ENCODE peak calls at places on chromosomes 7 and 10, in six cellular contexts. One of them, this sample, is unnamed.
A peak's percentile ranks its signal among the peaks of the same experiment; 100 is the strongest.

GRCh38 chr7:7504910-7505704 is 30.6 kb downstream of the COL28A1 start:
- DNase-seq in H1: no peak
- DNase-seq in HepG2: no peak
- DNase-seq in GM12878: no peak
- DNase-seq in K562: no peak
- DNase-seq in GM12891: no peak
- DNase-seq in this sample: no peak

GRCh38 chr10:126223512-126224067 is 164.7 kb downstream of the ADAM12 start:
- DNase-seq in GM12878: no peak
- DNase-seq in HepG2: no peak
- DNase-seq in K562: no peak
- DNase-seq in GM12891: no peak
- DNase-seq in H1: no peak
- DNase-seq in this sample: no peak

GRCh38 chr10:30215631-30216030 is 133.4 kb downstream of the MTPAP start:
- DNase-seq in H1: no peak
- DNase-seq in GM12878: no peak
- DNase-seq in K562: no peak
- DNase-seq in HepG2: no peak
- DNase-seq in GM12891: no peak
- DNase-seq in this sample: no peak

GRCh38 chr10:70634011-70634410 is 31.5 kb upstream of the PRF1 start:
- DNase-seq in HepG2: no peak
- DNase-seq in GM12891: no peak
- DNase-seq in K562: no peak
- DNase-seq in H1: peak; percentile 51
- DNase-seq in GM12878: no peak
- DNase-seq in this sample: no peak

GRCh38 chr10:130790339-130790738 is 521.2 kb downstream of the TCERG1L start:
- DNase-seq in H1: no peak
- DNase-seq in GM12891: no peak
- DNase-seq in K562: no peak
- DNase-seq in GM12878: no peak
- DNase-seq in HepG2: no peak
- DNase-seq in this sample: no peak

GRCh38 chr7:85806321-85806720 is 619.5 kb upstream of the SEMA3D start:
- DNase-seq in HepG2: peak; percentile 2
- DNase-seq in GM12891: no peak
- DNase-seq in GM12878: no peak
- DNase-seq in H1: no peak
- DNase-seq in K562: no peak
- DNase-seq in this sample: no peak

GRCh38 chr7:88095-88926 is 104.1 kb upstream of the FAM20C start:
- DNase-seq in H1: no peak
- DNase-seq in K562: no peak
- DNase-seq in HepG2: no peak
- DNase-seq in GM12878: no peak
- DNase-seq in GM12891: no peak
- DNase-seq in this sample: no peak

GRCh38 chr10:118970770-118971169 is 58.7 kb upstream of the NANOS1 start:
- DNase-seq in GM12891: no peak
- DNase-seq in K562: no peak
- DNase-seq in H1: no peak
- DNase-seq in GM12878: no peak
- DNase-seq in HepG2: no peak
- DNase-seq in this sample: no peak

GRCh38 chr7:155980841-155981240 is 168.6 kb upstream of the SHH start:
- DNase-seq in HepG2: no peak
- DNase-seq in GM12878: no peak
- DNase-seq in K562: no peak
- DNase-seq in GM12891: no peak
- DNase-seq in H1: no peak
- DNase-seq in this sample: no peak

GRCh38 chr7:149683898-149684297 is 89.5 kb downstream of the ZNF467 start:
- DNase-seq in GM12891: no peak
- DNase-seq in GM12878: no peak
- DNase-seq in H1: no peak
- DNase-seq in K562: no peak
- DNase-seq in HepG2: no peak
- DNase-seq in this sample: no peak

DNA sequence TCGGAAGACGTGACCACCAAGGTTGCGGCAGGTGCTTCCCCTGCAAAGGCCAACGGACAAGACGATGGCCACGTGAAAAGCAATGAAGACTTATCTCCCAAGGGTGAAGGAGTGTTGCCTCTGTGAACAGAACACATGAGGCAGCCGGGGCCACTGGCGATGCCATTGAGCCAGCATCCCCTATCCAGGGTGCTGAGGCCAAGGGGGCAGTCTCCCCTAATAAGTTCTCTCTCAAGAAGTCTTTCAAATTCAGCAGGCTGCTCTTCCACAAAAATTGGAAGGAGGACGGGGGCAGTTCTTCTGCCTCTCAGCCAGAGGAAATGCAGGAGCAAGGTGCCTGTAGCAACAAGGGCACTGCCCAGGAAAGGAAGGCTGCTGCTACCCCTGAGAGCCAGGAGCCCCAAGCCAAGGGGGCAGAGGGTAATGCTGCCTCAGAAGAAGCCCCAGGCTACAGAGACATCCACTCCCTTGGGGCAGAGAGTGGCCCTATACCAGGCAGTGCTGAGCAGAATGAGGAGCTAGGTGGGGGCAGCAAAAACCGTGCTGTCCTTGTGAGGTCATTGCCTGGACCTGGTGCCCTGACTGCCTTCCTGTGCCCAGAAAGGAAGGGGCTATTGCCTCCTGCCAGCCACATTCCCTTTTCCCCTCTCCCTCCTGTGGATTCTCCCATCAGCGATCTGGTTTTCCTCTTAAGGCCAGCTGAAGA is 17.3 kb downstream of the NT5C2 start:
- DNase-seq in GM12891: no peak
- DNase-seq in K562: no peak
- DNase-seq in H1: no peak
- DNase-seq in HepG2: no peak
- DNase-seq in GM12878: no peak
- DNase-seq in this sample: no peak
- TF ChIP-seq POLR2AphosphoS5 in GM12891: no peak
- TF ChIP-seq POLR2AphosphoS5 in K562: no peak
- TF ChIP-seq POLR2AphosphoS5 in H1: no peak
- TF ChIP-seq POLR2AphosphoS5 in HepG2: no peak
- TF ChIP-seq POLR2AphosphoS5 in GM12878: no peak
- TF ChIP-seq POLR2AphosphoS5 in this sample: peak; percentile 43

GRCh38 chr7:108002726-108003590 is at the start of gene LAMB1:
- DNase-seq in HepG2: peak; percentile 73
- DNase-seq in K562: peak; percentile 90
- DNase-seq in GM12878: no peak
- DNase-seq in H1: no peak
- DNase-seq in GM12891: peak; percentile 37
- DNase-seq in this sample: no peak
- TF ChIP-seq POLR2A in HepG2: peak; percentile 62
- TF ChIP-seq POLR2A in K562: peak; percentile 71
- TF ChIP-seq POLR2A in GM12878: no peak
- TF ChIP-seq POLR2A in H1: no peak
- TF ChIP-seq POLR2A in GM12891: no peak
- TF ChIP-seq POLR2A in this sample: no peak

GRCh38 chr10:85642421-85643170 is 724.0 kb downstream of the GRID1 start:
- DNase-seq in HepG2: peak; percentile 65
- DNase-seq in GM12878: no peak
- DNase-seq in K562: no peak
- DNase-seq in H1: no peak
- DNase-seq in GM12891: no peak
- DNase-seq in this sample: no peak

GRCh38 chr10:85642082-85642420 is 724.5 kb downstream of the GRID1 start:
- DNase-seq in H1: no peak
- DNase-seq in HepG2: no peak
- DNase-seq in GM12891: no peak
- DNase-seq in K562: no peak
- DNase-seq in GM12878: no peak
- DNase-seq in this sample: no peak

GRCh38 chr10:85643839-85644525 is 722.6 kb downstream of the GRID1 start:
- DNase-seq in GM12891: no peak
- DNase-seq in GM12878: no peak
- DNase-seq in K562: no peak
- DNase-seq in H1: no peak
- DNase-seq in HepG2: peak; percentile 29
- DNase-seq in this sample: no peak

GRCh38 chr10:85643171-85643838 is 723.3 kb downstream of the GRID1 start:
- DNase-seq in GM12878: no peak
- DNase-seq in GM12891: no peak
- DNase-seq in HepG2: no peak
- DNase-seq in K562: no peak
- DNase-seq in H1: no peak
- DNase-seq in this sample: no peak

DNA sequence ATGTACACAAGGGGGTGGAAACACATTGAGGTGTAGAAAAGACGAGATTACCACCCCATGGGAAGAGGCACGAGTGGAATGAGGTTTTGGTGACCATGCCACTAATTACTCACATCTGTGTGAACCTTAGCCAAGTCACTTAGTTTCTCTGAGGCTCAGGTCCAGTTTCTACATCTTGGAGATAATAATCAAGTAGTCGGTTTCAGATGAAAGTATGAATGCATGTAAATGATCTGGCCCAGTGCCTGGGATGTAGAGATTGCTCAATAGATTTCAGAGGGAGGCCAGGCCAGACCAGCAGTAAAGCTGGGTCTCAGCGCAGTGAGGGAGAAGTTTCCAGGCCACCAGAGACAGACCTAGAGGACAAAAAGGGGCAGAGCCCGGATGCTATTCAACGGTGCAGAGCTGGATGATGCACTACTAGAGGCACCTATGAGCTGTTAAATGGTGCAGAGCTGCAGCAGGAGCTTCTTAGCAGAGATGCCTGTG is 725.1 kb downstream of the GRID1 start:
- DNase-seq in HepG2: no peak
- DNase-seq in GM12891: no peak
- DNase-seq in GM12878: no peak
- DNase-seq in H1: no peak
- DNase-seq in K562: no peak
- DNase-seq in this sample: no peak
- TF ChIP-seq TAF1 in HepG2: no peak
- TF ChIP-seq TAF1 in GM12891: no peak
- TF ChIP-seq TAF1 in GM12878: no peak
- TF ChIP-seq TAF1 in H1: no peak
- TF ChIP-seq TAF1 in K562: no peak
- TF ChIP-seq TAF1 in this sample: no peak

DNA sequence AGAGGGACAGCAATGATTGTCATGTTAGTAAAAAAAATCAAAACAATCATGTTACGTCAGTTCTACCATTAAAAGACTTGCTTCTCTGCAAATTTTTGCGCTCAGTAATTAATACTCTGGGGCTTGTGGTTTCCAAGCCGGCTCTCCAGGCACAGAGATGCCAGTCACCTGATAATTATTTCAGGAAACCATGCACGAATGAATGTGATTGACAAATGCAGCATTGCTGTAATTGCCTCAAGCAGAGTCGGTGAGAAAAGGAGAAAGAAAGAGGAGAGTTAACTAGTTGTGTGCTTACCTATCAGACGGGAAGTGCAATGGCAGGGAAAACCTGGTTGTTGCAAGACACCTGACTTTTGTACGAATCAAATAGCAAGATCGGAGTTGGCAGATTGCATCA is 609.8 kb upstream of the MKI67 start:
- DNase-seq in GM12878: no peak
- DNase-seq in HepG2: no peak
- DNase-seq in K562: no peak
- DNase-seq in GM12891: no peak
- DNase-seq in H1: no peak
- DNase-seq in this sample: no peak
- TF ChIP-seq POLR2AphosphoS5 in GM12878: no peak
- TF ChIP-seq POLR2AphosphoS5 in HepG2: no peak
- TF ChIP-seq POLR2AphosphoS5 in K562: no peak
- TF ChIP-seq POLR2AphosphoS5 in GM12891: no peak
- TF ChIP-seq POLR2AphosphoS5 in H1: no peak
- TF ChIP-seq POLR2AphosphoS5 in this sample: no peak